ENCODE peak calls at places on chromosomes 1 and 21, in nine cellular contexts. One of them, this sample, is unnamed. For H3K9me3, the result is how much of the 10 kb centered on the place peaks cover.

GRCh38 chr1:54585181-54586066 is 37.4 kb downstream of the ACOT11 start:
- DNase-seq in adipocyte: no peak
- DNase-seq in cardiac muscle cell: peak
- DNase-seq in Panc1: no peak
- DNase-seq in CD4-positive, CD25-positive, alpha-beta regulatory T cell: no peak
- DNase-seq in CD8-positive, alpha-beta memory T cell: no peak
- DNase-seq in heart left ventricle: peak
- DNase-seq in aorta: no peak
- DNase-seq in GM23248: no peak
- DNase-seq in this sample: no peak

GRCh38 chr1:228555074-228555989 is 68.2 kb downstream of the RNF187 start:
- DNase-seq in adipocyte: no peak
- DNase-seq in cardiac muscle cell: no peak
- DNase-seq in Panc1: no peak
- DNase-seq in CD4-positive, CD25-positive, alpha-beta regulatory T cell: peak
- DNase-seq in CD8-positive, alpha-beta memory T cell: no peak
- DNase-seq in heart left ventricle: no peak
- DNase-seq in aorta: no peak
- DNase-seq in GM23248: no peak
- DNase-seq in this sample: peak

GRCh38 chr1:6208723-6209660 is 3.1 kb downstream of the RNF207 start:
- DNase-seq in adipocyte: peak
- DNase-seq in cardiac muscle cell: peak
- DNase-seq in Panc1: no peak
- DNase-seq in CD4-positive, CD25-positive, alpha-beta regulatory T cell: no peak
- DNase-seq in CD8-positive, alpha-beta memory T cell: no peak
- DNase-seq in heart left ventricle: peak
- DNase-seq in aorta: no peak
- DNase-seq in GM23248: peak
- DNase-seq in this sample: no peak

GRCh38 chr1:53592521-53592982 is 133.4 kb downstream of the DMRTB1 start:
- DNase-seq in adipocyte: peak
- DNase-seq in cardiac muscle cell: no peak
- DNase-seq in Panc1: no peak
- DNase-seq in CD4-positive, CD25-positive, alpha-beta regulatory T cell: no peak
- DNase-seq in CD8-positive, alpha-beta memory T cell: no peak
- DNase-seq in heart left ventricle: peak
- DNase-seq in aorta: peak
- DNase-seq in GM23248: no peak
- DNase-seq in this sample: no peak

GRCh38 chr1:96550014-96550413 is 171.6 kb upstream of the PTBP2 start:
- DNase-seq in adipocyte: no peak
- DNase-seq in cardiac muscle cell: no peak
- DNase-seq in Panc1: no peak
- DNase-seq in CD4-positive, CD25-positive, alpha-beta regulatory T cell: no peak
- DNase-seq in CD8-positive, alpha-beta memory T cell: no peak
- DNase-seq in heart left ventricle: no peak
- DNase-seq in aorta: no peak
- DNase-seq in GM23248: no peak
- DNase-seq in this sample: no peak

GRCh38 chr1:115641762-115642167 is at the start of gene VANGL1:
- DNase-seq in adipocyte: peak
- DNase-seq in cardiac muscle cell: peak
- DNase-seq in Panc1: no peak
- DNase-seq in CD4-positive, CD25-positive, alpha-beta regulatory T cell: no peak
- DNase-seq in CD8-positive, alpha-beta memory T cell: peak
- DNase-seq in heart left ventricle: peak
- DNase-seq in aorta: peak
- DNase-seq in GM23248: peak
- DNase-seq in this sample: peak

GRCh38 chr1:224579526-224579925 is 36.6 kb upstream of the CNIH3 start:
- DNase-seq in adipocyte: peak
- DNase-seq in cardiac muscle cell: no peak
- DNase-seq in Panc1: no peak
- DNase-seq in CD4-positive, CD25-positive, alpha-beta regulatory T cell: no peak
- DNase-seq in CD8-positive, alpha-beta memory T cell: no peak
- DNase-seq in heart left ventricle: no peak
- DNase-seq in aorta: no peak
- DNase-seq in GM23248: peak
- DNase-seq in this sample: no peak

GRCh38 chr1:206863266-206863665 is 2.2 kb upstream of the IL20 start:
- DNase-seq in adipocyte: no peak
- DNase-seq in cardiac muscle cell: no peak
- DNase-seq in Panc1: no peak
- DNase-seq in CD4-positive, CD25-positive, alpha-beta regulatory T cell: no peak
- DNase-seq in CD8-positive, alpha-beta memory T cell: no peak
- DNase-seq in heart left ventricle: no peak
- DNase-seq in aorta: no peak
- DNase-seq in GM23248: no peak
- DNase-seq in this sample: no peak

GRCh38 chr1:53835491-53835890 is 2.6 kb downstream of the NDC1 start:
- DNase-seq in adipocyte: peak
- DNase-seq in cardiac muscle cell: no peak
- DNase-seq in Panc1: no peak
- DNase-seq in CD4-positive, CD25-positive, alpha-beta regulatory T cell: no peak
- DNase-seq in CD8-positive, alpha-beta memory T cell: no peak
- DNase-seq in heart left ventricle: no peak
- DNase-seq in aorta: no peak
- DNase-seq in GM23248: no peak
- DNase-seq in this sample: no peak

GRCh38 chr21:45156459-45156858 is 82.1 kb downstream of the ADARB1 start:
- DNase-seq in adipocyte: no peak
- DNase-seq in cardiac muscle cell: no peak
- DNase-seq in Panc1: no peak
- DNase-seq in CD4-positive, CD25-positive, alpha-beta regulatory T cell: no peak
- DNase-seq in CD8-positive, alpha-beta memory T cell: no peak
- DNase-seq in heart left ventricle: no peak
- DNase-seq in aorta: no peak
- DNase-seq in GM23248: no peak
- DNase-seq in this sample: no peak
- H3K9me3 ChIP-seq in adipocyte: under half
- H3K9me3 ChIP-seq in cardiac muscle cell: under half
- H3K9me3 ChIP-seq in Panc1: under half
- H3K9me3 ChIP-seq in CD4-positive, CD25-positive, alpha-beta regulatory T cell: under half
- H3K9me3 ChIP-seq in CD8-positive, alpha-beta memory T cell: under half
- H3K9me3 ChIP-seq in heart left ventricle: under half
- H3K9me3 ChIP-seq in aorta: under half
- H3K9me3 ChIP-seq in GM23248: under half
- H3K9me3 ChIP-seq in this sample: under half

DNA sequence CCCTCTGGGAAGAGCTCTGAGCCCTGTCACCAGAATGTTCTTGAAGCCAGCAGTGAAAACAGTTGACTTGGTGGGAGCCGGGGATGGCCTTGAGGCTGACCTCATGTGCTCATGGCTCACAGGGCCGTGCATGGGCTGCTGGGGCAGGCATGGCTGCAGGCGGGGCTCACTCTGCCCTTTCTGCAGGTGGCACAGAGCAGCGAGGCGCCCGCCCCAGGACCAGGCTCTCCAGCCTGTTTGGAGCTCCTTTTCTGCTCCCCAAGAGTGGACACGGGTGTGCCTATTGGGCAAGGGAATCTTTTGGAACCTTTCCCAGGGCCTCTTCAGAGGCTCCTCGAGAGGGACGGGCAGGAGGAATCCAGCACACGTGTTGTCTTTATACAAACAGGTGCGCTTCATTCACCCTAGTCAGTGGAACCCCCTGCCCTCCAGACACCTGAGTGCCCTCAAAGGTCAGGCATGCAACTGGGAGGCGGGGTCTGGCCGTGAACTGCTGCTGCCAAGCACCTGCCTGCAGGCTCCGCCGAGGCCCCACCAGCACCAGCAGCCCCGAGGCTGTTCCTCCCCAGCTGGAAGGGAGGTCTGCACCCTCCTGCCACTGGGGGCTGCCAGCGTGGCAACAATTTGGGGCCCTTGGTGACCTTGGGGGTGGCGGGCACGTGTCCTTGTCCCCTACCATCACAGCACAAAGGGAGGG is 2.6 kb upstream of the TTC34 start:
- DNase-seq in adipocyte: no peak
- DNase-seq in cardiac muscle cell: no peak
- DNase-seq in Panc1: no peak
- DNase-seq in CD4-positive, CD25-positive, alpha-beta regulatory T cell: no peak
- DNase-seq in CD8-positive, alpha-beta memory T cell: no peak
- DNase-seq in heart left ventricle: peak
- DNase-seq in aorta: peak
- DNase-seq in GM23248: no peak
- DNase-seq in this sample: no peak
- H3K9me3 ChIP-seq in adipocyte: under half
- H3K9me3 ChIP-seq in cardiac muscle cell: under half
- H3K9me3 ChIP-seq in Panc1: under half
- H3K9me3 ChIP-seq in CD4-positive, CD25-positive, alpha-beta regulatory T cell: under half
- H3K9me3 ChIP-seq in CD8-positive, alpha-beta memory T cell: under half
- H3K9me3 ChIP-seq in heart left ventricle: under half
- H3K9me3 ChIP-seq in aorta: under half
- H3K9me3 ChIP-seq in GM23248: under half
- H3K9me3 ChIP-seq in this sample: under half

DNA sequence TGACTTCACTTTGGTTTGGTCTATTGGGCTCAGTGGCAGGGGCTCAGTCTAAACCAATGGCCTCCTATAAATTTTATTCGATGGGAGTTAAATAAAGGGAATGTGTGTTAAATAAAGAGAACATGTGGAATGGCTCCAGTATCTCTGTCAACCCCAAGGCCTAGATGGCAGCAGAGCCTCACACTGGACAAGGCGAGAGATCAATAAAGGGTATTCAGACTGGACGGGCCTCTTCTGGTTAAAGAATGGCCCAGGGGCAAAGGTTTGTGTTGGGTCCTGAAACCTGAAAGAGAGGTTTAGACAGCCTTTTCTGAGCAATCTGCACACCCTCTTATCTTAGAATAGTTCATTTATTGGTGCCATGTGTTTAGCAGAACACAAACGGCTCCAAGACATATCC is 34.7 kb downstream of the SH3BP5L start:
- DNase-seq in adipocyte: no peak
- DNase-seq in cardiac muscle cell: no peak
- DNase-seq in Panc1: no peak
- DNase-seq in CD4-positive, CD25-positive, alpha-beta regulatory T cell: no peak
- DNase-seq in CD8-positive, alpha-beta memory T cell: no peak
- DNase-seq in heart left ventricle: no peak
- DNase-seq in aorta: no peak
- DNase-seq in GM23248: no peak
- DNase-seq in this sample: no peak
- H3K9me3 ChIP-seq in adipocyte: under half
- H3K9me3 ChIP-seq in cardiac muscle cell: under half
- H3K9me3 ChIP-seq in Panc1: under half
- H3K9me3 ChIP-seq in CD4-positive, CD25-positive, alpha-beta regulatory T cell: under half
- H3K9me3 ChIP-seq in CD8-positive, alpha-beta memory T cell: under half
- H3K9me3 ChIP-seq in heart left ventricle: under half
- H3K9me3 ChIP-seq in aorta: under half
- H3K9me3 ChIP-seq in GM23248: under half
- H3K9me3 ChIP-seq in this sample: under half

GRCh38 chr1:247131236-247131635 is 27.1 kb upstream of the ZNF669 start:
- DNase-seq in adipocyte: no peak
- DNase-seq in cardiac muscle cell: no peak
- DNase-seq in Panc1: no peak
- DNase-seq in CD4-positive, CD25-positive, alpha-beta regulatory T cell: no peak
- DNase-seq in CD8-positive, alpha-beta memory T cell: no peak
- DNase-seq in heart left ventricle: no peak
- DNase-seq in aorta: no peak
- DNase-seq in GM23248: no peak
- DNase-seq in this sample: no peak
- H3K9me3 ChIP-seq in adipocyte: under half
- H3K9me3 ChIP-seq in cardiac muscle cell: under half
- H3K9me3 ChIP-seq in Panc1: under half
- H3K9me3 ChIP-seq in CD4-positive, CD25-positive, alpha-beta regulatory T cell: half or more
- H3K9me3 ChIP-seq in CD8-positive, alpha-beta memory T cell: under half
- H3K9me3 ChIP-seq in heart left ventricle: under half
- H3K9me3 ChIP-seq in aorta: under half
- H3K9me3 ChIP-seq in GM23248: under half
- H3K9me3 ChIP-seq in this sample: under half

GRCh38 chr1:111101854-111102642 is 37.8 kb downstream of the DRAM2 start:
- DNase-seq in adipocyte: no peak
- DNase-seq in cardiac muscle cell: no peak
- DNase-seq in Panc1: no peak
- DNase-seq in CD4-positive, CD25-positive, alpha-beta regulatory T cell: no peak
- DNase-seq in CD8-positive, alpha-beta memory T cell: no peak
- DNase-seq in heart left ventricle: peak
- DNase-seq in aorta: no peak
- DNase-seq in GM23248: no peak
- DNase-seq in this sample: no peak
- H3K9me3 ChIP-seq in adipocyte: under half
- H3K9me3 ChIP-seq in cardiac muscle cell: under half
- H3K9me3 ChIP-seq in Panc1: under half
- H3K9me3 ChIP-seq in CD4-positive, CD25-positive, alpha-beta regulatory T cell: under half
- H3K9me3 ChIP-seq in CD8-positive, alpha-beta memory T cell: under half
- H3K9me3 ChIP-seq in heart left ventricle: under half
- H3K9me3 ChIP-seq in aorta: under half
- H3K9me3 ChIP-seq in GM23248: under half
- H3K9me3 ChIP-seq in this sample: under half

This sample was measured in DND-41.